ENCODE peak calls at places on chromosomes 4 and X, in eight cellular contexts. One of them, this sample, is unnamed.

GRCh38 chrX:39564751-39565150 is 533.0 kb downstream of the BCOR start:
- DNase-seq in fibroblast of the aortic adventitia: no peak
- DNase-seq in upper lobe of left lung: no peak
- DNase-seq in AG09309: no peak
- DNase-seq in IMR-90: no peak
- DNase-seq in brain microvascular endothelial cell: no peak
- DNase-seq in fibroblast of mammary gland: no peak
- DNase-seq in neural progenitor cell: no peak
- DNase-seq in this sample: no peak

GRCh38 chr4:124523816-124524215 is 188.7 kb downstream of the ANKRD50 start:
- DNase-seq in brain microvascular endothelial cell: no peak
- DNase-seq in upper lobe of left lung: no peak
- DNase-seq in AG09309: no peak
- DNase-seq in fibroblast of the aortic adventitia: no peak
- DNase-seq in neural progenitor cell: no peak
- DNase-seq in IMR-90: no peak
- DNase-seq in fibroblast of mammary gland: no peak
- DNase-seq in this sample: no peak

GRCh38 chrX:27915617-27916016 is 65.6 kb downstream of the DCAF8L1 start:
- DNase-seq in AG09309: no peak
- DNase-seq in neural progenitor cell: no peak
- DNase-seq in upper lobe of left lung: no peak
- DNase-seq in fibroblast of the aortic adventitia: no peak
- DNase-seq in fibroblast of mammary gland: peak
- DNase-seq in brain microvascular endothelial cell: peak
- DNase-seq in IMR-90: peak
- DNase-seq in this sample: peak

GRCh38 chr4:150302553-150302952 is 224.3 kb downstream of the DCLK2 start:
- DNase-seq in fibroblast of mammary gland: peak
- DNase-seq in upper lobe of left lung: no peak
- DNase-seq in fibroblast of the aortic adventitia: peak
- DNase-seq in neural progenitor cell: no peak
- DNase-seq in brain microvascular endothelial cell: peak
- DNase-seq in IMR-90: peak
- DNase-seq in AG09309: peak
- DNase-seq in this sample: peak

GRCh38 chr4:41202356-41202755 is 12.0 kb downstream of the APBB2 start:
- DNase-seq in neural progenitor cell: no peak
- DNase-seq in IMR-90: no peak
- DNase-seq in AG09309: no peak
- DNase-seq in upper lobe of left lung: no peak
- DNase-seq in fibroblast of the aortic adventitia: peak
- DNase-seq in fibroblast of mammary gland: no peak
- DNase-seq in brain microvascular endothelial cell: no peak
- DNase-seq in this sample: no peak

GRCh38 chrX:136767104-136767941 is 13.4 kb downstream of the ARHGEF6 start:
- DNase-seq in upper lobe of left lung: peak
- DNase-seq in neural progenitor cell: peak
- DNase-seq in fibroblast of mammary gland: peak
- DNase-seq in IMR-90: peak
- DNase-seq in brain microvascular endothelial cell: peak
- DNase-seq in fibroblast of the aortic adventitia: peak
- DNase-seq in AG09309: no peak
- DNase-seq in this sample: peak

GRCh38 chrX:38277136-38277535 is 50.2 kb downstream of the RPGR start:
- DNase-seq in upper lobe of left lung: no peak
- DNase-seq in brain microvascular endothelial cell: no peak
- DNase-seq in AG09309: no peak
- DNase-seq in fibroblast of mammary gland: no peak
- DNase-seq in IMR-90: peak
- DNase-seq in fibroblast of the aortic adventitia: no peak
- DNase-seq in neural progenitor cell: no peak
- DNase-seq in this sample: no peak

GRCh38 chr4:126761947-126762650 is 870.7 kb upstream of the INTU start:
- DNase-seq in neural progenitor cell: no peak
- DNase-seq in upper lobe of left lung: no peak
- DNase-seq in AG09309: no peak
- DNase-seq in brain microvascular endothelial cell: no peak
- DNase-seq in fibroblast of the aortic adventitia: no peak
- DNase-seq in fibroblast of mammary gland: no peak
- DNase-seq in IMR-90: no peak
- DNase-seq in this sample: no peak

GRCh38 chr4:26441110-26441509 is 49.2 kb downstream of the CCKAR start:
- DNase-seq in neural progenitor cell: no peak
- DNase-seq in upper lobe of left lung: no peak
- DNase-seq in IMR-90: peak
- DNase-seq in fibroblast of mammary gland: peak
- DNase-seq in brain microvascular endothelial cell: peak
- DNase-seq in AG09309: peak
- DNase-seq in fibroblast of the aortic adventitia: peak
- DNase-seq in this sample: peak

GRCh38 chr4:153205028-153205648 is 895 bp downstream of the TRIM2 start:
- DNase-seq in IMR-90: no peak
- DNase-seq in brain microvascular endothelial cell: no peak
- DNase-seq in upper lobe of left lung: peak
- DNase-seq in fibroblast of mammary gland: no peak
- DNase-seq in fibroblast of the aortic adventitia: no peak
- DNase-seq in AG09309: no peak
- DNase-seq in neural progenitor cell: peak
- DNase-seq in this sample: no peak

GRCh38 chrX:10074241-10074941 is 82.4 kb upstream of the CLCN4 start:
- DNase-seq in brain microvascular endothelial cell: no peak
- DNase-seq in neural progenitor cell: no peak
- DNase-seq in IMR-90: no peak
- DNase-seq in upper lobe of left lung: no peak
- DNase-seq in fibroblast of the aortic adventitia: no peak
- DNase-seq in fibroblast of mammary gland: no peak
- DNase-seq in AG09309: no peak
- DNase-seq in this sample: no peak
- TF ChIP-seq CTCF in brain microvascular endothelial cell: no peak
- TF ChIP-seq CTCF in neural progenitor cell: no peak
- TF ChIP-seq CTCF in IMR-90: no peak
- TF ChIP-seq CTCF in upper lobe of left lung: no peak
- TF ChIP-seq CTCF in fibroblast of the aortic adventitia: no peak
- TF ChIP-seq CTCF in fibroblast of mammary gland: no peak
- TF ChIP-seq CTCF in AG09309: no peak
- TF ChIP-seq CTCF in this sample: no peak

DNA sequence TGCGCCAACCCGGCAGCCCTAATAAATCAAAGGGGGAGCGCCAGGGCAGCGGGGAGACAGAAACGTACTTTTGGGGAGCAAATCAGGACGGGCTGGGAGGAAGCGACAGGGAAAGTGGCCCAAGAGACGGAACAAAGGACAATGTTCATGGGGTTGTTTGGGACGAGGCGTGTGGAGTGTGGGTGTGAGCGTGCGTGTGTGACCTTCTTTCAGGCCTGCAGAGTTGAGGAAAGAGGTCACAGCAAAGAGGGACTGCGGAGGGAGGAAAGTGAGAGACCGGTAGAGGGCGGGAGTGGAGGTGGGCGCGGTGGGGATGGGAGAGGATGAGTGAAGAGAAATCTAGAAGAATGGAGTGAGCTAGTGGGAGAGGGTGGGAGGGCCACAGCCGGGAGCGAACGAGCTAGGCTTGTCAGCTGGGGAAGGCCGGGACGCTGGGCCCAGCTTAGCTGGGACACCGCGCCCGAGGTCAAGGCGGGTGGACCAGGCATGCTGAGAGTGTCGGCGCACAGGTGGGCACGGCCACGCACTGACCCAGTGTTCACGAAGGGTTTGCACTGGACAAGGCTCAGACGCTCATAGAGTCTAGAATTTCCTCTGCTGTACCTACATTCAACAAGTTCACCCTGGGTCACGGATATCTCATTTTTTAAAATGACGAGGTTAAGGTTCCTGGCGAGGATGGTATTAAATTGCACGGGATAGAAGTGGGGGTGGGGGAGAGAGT is 14.7 kb upstream of the PITX2 start:
- DNase-seq in AG09309: no peak
- DNase-seq in brain microvascular endothelial cell: no peak
- DNase-seq in fibroblast of mammary gland: no peak
- DNase-seq in fibroblast of the aortic adventitia: no peak
- DNase-seq in neural progenitor cell: peak
- DNase-seq in upper lobe of left lung: peak
- DNase-seq in IMR-90: no peak
- DNase-seq in this sample: no peak
- H3K4me3 ChIP-seq in AG09309: peak
- H3K4me3 ChIP-seq in brain microvascular endothelial cell: peak
- H3K4me3 ChIP-seq in fibroblast of mammary gland: peak
- H3K4me3 ChIP-seq in fibroblast of the aortic adventitia: peak
- H3K4me3 ChIP-seq in neural progenitor cell: peak
- H3K4me3 ChIP-seq in upper lobe of left lung: peak
- H3K4me3 ChIP-seq in IMR-90: peak
- H3K4me3 ChIP-seq in this sample: peak

GRCh38 chrX:140475025-140475424 is 29.8 kb downstream of the SOX3 start:
- DNase-seq in IMR-90: no peak
- DNase-seq in neural progenitor cell: no peak
- DNase-seq in fibroblast of mammary gland: no peak
- DNase-seq in AG09309: no peak
- DNase-seq in upper lobe of left lung: no peak
- DNase-seq in fibroblast of the aortic adventitia: no peak
- DNase-seq in brain microvascular endothelial cell: no peak
- DNase-seq in this sample: no peak

GRCh38 chrX:140480765-140481164 is 24.1 kb downstream of the SOX3 start:
- DNase-seq in brain microvascular endothelial cell: peak
- DNase-seq in upper lobe of left lung: no peak
- DNase-seq in fibroblast of mammary gland: no peak
- DNase-seq in neural progenitor cell: no peak
- DNase-seq in IMR-90: no peak
- DNase-seq in fibroblast of the aortic adventitia: no peak
- DNase-seq in AG09309: no peak
- DNase-seq in this sample: no peak

DNA sequence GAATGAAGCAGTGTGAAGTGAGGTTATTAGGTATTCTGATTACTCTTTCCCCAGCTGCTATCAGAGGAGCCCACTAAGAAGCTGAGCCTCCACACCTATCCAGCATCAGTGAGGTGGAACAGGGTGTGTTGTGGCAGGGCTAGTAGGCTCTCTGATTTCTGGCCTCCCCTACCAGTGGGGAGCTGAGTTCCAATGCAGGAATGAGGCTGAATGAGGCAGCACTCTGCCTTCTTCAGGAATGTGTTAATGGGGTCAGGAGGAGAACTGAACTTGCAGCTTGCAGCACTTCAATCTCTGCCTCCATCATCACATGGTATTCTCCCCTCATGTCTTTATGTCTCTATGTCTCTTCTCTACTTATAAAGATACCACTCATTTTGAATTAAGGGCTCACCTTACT is 26.9 kb downstream of the SOX3 start:
- DNase-seq in brain microvascular endothelial cell: no peak
- DNase-seq in neural progenitor cell: no peak
- DNase-seq in fibroblast of mammary gland: no peak
- DNase-seq in AG09309: no peak
- DNase-seq in fibroblast of the aortic adventitia: no peak
- DNase-seq in IMR-90: no peak
- DNase-seq in upper lobe of left lung: no peak
- DNase-seq in this sample: no peak
- TF ChIP-seq CTCF in brain microvascular endothelial cell: no peak
- TF ChIP-seq CTCF in neural progenitor cell: no peak
- TF ChIP-seq CTCF in fibroblast of mammary gland: no peak
- TF ChIP-seq CTCF in AG09309: no peak
- TF ChIP-seq CTCF in fibroblast of the aortic adventitia: no peak
- TF ChIP-seq CTCF in IMR-90: no peak
- TF ChIP-seq CTCF in upper lobe of left lung: no peak
- TF ChIP-seq CTCF in this sample: no peak

GRCh38 chr4:65665951-65666523 is 4.3 kb downstream of the EPHA5 start:
- DNase-seq in AG09309: no peak
- DNase-seq in fibroblast of mammary gland: peak
- DNase-seq in brain microvascular endothelial cell: no peak
- DNase-seq in neural progenitor cell: peak
- DNase-seq in IMR-90: no peak
- DNase-seq in fibroblast of the aortic adventitia: no peak
- DNase-seq in upper lobe of left lung: no peak
- DNase-seq in this sample: no peak
- H3K4me3 ChIP-seq in AG09309: no peak
- H3K4me3 ChIP-seq in fibroblast of mammary gland: no peak
- H3K4me3 ChIP-seq in brain microvascular endothelial cell: no peak
- H3K4me3 ChIP-seq in neural progenitor cell: no peak
- H3K4me3 ChIP-seq in IMR-90: no peak
- H3K4me3 ChIP-seq in fibroblast of the aortic adventitia: peak
- H3K4me3 ChIP-seq in upper lobe of left lung: no peak
- H3K4me3 ChIP-seq in this sample: no peak

GRCh38 chrX:73448379-73448778 is 1.5 kb downstream of the CDX4 start:
- DNase-seq in upper lobe of left lung: peak
- DNase-seq in AG09309: no peak
- DNase-seq in neural progenitor cell: peak
- DNase-seq in fibroblast of mammary gland: no peak
- DNase-seq in brain microvascular endothelial cell: no peak
- DNase-seq in IMR-90: no peak
- DNase-seq in fibroblast of the aortic adventitia: no peak
- DNase-seq in this sample: no peak

GRCh38 chrX:73446831-73447230 is at the start of gene CDX4:
- DNase-seq in AG09309: no peak
- DNase-seq in IMR-90: no peak
- DNase-seq in upper lobe of left lung: no peak
- DNase-seq in fibroblast of the aortic adventitia: no peak
- DNase-seq in brain microvascular endothelial cell: no peak
- DNase-seq in fibroblast of mammary gland: no peak
- DNase-seq in neural progenitor cell: no peak
- DNase-seq in this sample: no peak

GRCh38 chrX:73447311-73447794 is 500 bp downstream of the CDX4 start:
- DNase-seq in neural progenitor cell: peak
- DNase-seq in fibroblast of the aortic adventitia: no peak
- DNase-seq in AG09309: no peak
- DNase-seq in upper lobe of left lung: peak
- DNase-seq in fibroblast of mammary gland: no peak
- DNase-seq in brain microvascular endothelial cell: no peak
- DNase-seq in IMR-90: no peak
- DNase-seq in this sample: no peak
- TF ChIP-seq CTCF in neural progenitor cell: no peak
- TF ChIP-seq CTCF in fibroblast of the aortic adventitia: no peak
- TF ChIP-seq CTCF in AG09309: no peak
- TF ChIP-seq CTCF in upper lobe of left lung: no peak
- TF ChIP-seq CTCF in fibroblast of mammary gland: no peak
- TF ChIP-seq CTCF in brain microvascular endothelial cell: no peak
- TF ChIP-seq CTCF in IMR-90: no peak
- TF ChIP-seq CTCF in this sample: no peak

DNA sequence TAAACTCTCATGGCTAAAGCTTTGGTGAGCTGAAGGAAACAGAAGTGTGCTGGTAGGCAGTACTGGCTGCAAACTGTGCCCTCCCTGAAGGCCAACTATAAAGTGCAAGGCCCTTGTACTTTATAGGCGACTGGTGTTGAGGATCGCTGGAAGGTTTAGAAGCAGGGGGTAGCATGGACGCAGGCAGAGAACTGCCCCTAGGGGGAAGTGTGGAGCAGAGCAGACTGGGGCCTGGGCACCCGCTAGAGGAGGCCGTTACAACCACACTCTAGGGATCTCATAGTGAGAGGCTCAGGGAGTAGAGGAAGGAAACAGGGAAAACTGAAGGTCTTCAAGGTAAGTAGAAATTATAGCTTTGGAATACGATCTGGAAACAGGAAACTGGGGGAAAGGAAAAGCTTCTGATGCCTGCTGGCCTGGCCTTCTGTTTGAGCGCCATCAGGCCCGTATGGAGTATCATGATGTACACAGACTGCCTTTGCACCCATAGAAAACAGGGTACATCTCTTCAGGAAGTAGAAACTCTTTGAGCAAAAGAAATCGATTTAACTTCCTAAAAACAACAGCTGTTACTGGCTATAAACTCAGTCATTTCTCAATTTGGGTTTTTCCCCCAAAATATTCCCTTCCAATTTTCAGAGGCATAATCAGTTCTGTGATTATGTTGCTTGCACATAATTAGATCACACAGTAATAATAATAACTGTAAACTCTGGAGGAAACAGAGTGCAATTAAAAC is 23.9 kb upstream of the TMSB4X start:
- DNase-seq in fibroblast of the aortic adventitia: no peak
- DNase-seq in neural progenitor cell: peak
- DNase-seq in upper lobe of left lung: no peak
- DNase-seq in AG09309: no peak
- DNase-seq in IMR-90: no peak
- DNase-seq in fibroblast of mammary gland: no peak
- DNase-seq in brain microvascular endothelial cell: no peak
- DNase-seq in this sample: no peak
- H3K4me3 ChIP-seq in fibroblast of the aortic adventitia: no peak
- H3K4me3 ChIP-seq in neural progenitor cell: no peak
- H3K4me3 ChIP-seq in upper lobe of left lung: no peak
- H3K4me3 ChIP-seq in AG09309: no peak
- H3K4me3 ChIP-seq in IMR-90: no peak
- H3K4me3 ChIP-seq in fibroblast of mammary gland: no peak
- H3K4me3 ChIP-seq in brain microvascular endothelial cell: no peak
- H3K4me3 ChIP-seq in this sample: no peak

This sample was measured in fibroblast of pulmonary artery.